ENCODE peak calls at places on chromosomes 3 and 15, in ten cellular contexts. P is dorsolateral prefrontal cortex; G is psoas muscle; S is breast epithelium; N is Peyer's patch; R is right atrium auricular region; C is astrocyte; K is upper lobe of right lung; B is endothelial cell of umbilical vein; Q is CD4-positive, alpha-beta T cell. F is an unnamed sample.

GRCh38 chr15:48974865-48975264 is 11.1 kb upstream of the SHC4 start:
- DNase-seq in G (no peak), P (no peak), K (no peak), B (peak), S (no peak), N (no peak), R (no peak), C (no peak), Q (no peak), F (no peak)

GRCh38 chr3:87855626-87856025 is 203.2 kb downstream of the CGGBP1 start:
- DNase-seq in B (peak), P (no peak), G (no peak), R (no peak), K (no peak), S (no peak), N (no peak), Q (no peak), C (peak), F (no peak)

GRCh38 chr3:194671511-194671899 is 486 bp downstream of the LSG1 start:
- DNase-seq in G (no peak), B (peak), C (no peak), Q (no peak), N (no peak), P (no peak), S (no peak), K (no peak), R (no peak), F (no peak)

GRCh38 chr3:71339049-71339448 is 244.5 kb downstream of the FOXP1 start:
- DNase-seq in C (peak), R (no peak), P (no peak), K (no peak), S (no peak), N (no peak), B (no peak), Q (no peak), G (no peak), F (no peak)

GRCh38 chr3:191236635-191237034 is 37.6 kb downstream of the OSTN start:
- DNase-seq in G (no peak), C (peak), Q (no peak), B (peak), N (no peak), K (no peak), S (no peak), P (no peak), R (no peak), F (no peak)

GRCh38 chr3:149339931-149340309 is 6.5 kb upstream of the TM4SF18 start:
- DNase-seq in R (peak), G (peak), N (no peak), S (peak), K (peak), B (peak), Q (no peak), C (peak), P (no peak), F (peak)

GRCh38 chr3:144112036-144112435 is 140.4 kb downstream of the DIPK2A start:
- DNase-seq in B (no peak), G (no peak), Q (no peak), K (no peak), C (peak), N (no peak), P (peak), S (peak), R (no peak), F (no peak)

GRCh38 chr3:187150599-187150998 is 11.3 kb upstream of the RPL39L start:
- DNase-seq in P (no peak), Q (peak), C (no peak), G (no peak), K (no peak), R (no peak), B (peak), N (no peak), S (no peak), F (no peak)

GRCh38 chr3:117526485-117527079 is 817.0 kb downstream of the TUSC7 start:
- DNase-seq in P (no peak), K (no peak), Q (no peak), C (no peak), G (no peak), R (no peak), N (no peak), S (no peak), B (peak), F (no peak)

GRCh38 chr3:123817413-123817812 is 66.7 kb downstream of the MYLK start:
- DNase-seq in C (peak), K (no peak), G (no peak), B (no peak), P (no peak), R (no peak), N (no peak), S (no peak), Q (no peak), F (no peak)

GRCh38 chr3:101633186-101633585 is 43.7 kb downstream of the ZBTB11 start:
- DNase-seq in N (no peak), C (no peak), S (no peak), K (no peak), B (no peak), R (no peak), P (no peak), Q (no peak), G (no peak), F (no peak)

GRCh38 chr15:69415381-69415780 is 1.2 kb downstream of the KIF23 start:
- DNase-seq in S (no peak), Q (no peak), B (peak), P (no peak), K (no peak), G (no peak), N (no peak), R (no peak), C (peak), F (no peak)

GRCh38 chr3:44045476-44046275 is 196.0 kb upstream of the TOPAZ1 start:
- DNase-seq in R (peak), B (no peak), C (peak), N (no peak), G (no peak), P (no peak), Q (no peak), S (peak), K (no peak), F (peak)

GRCh38 chr3:188283347-188283746 is 129.4 kb downstream of the LPP start:
- DNase-seq in S (no peak), P (no peak), N (no peak), R (no peak), K (no peak), B (no peak), Q (no peak), G (no peak), C (no peak), F (no peak)

GRCh38 chr3:46012246-46012645 is 15.0 kb downstream of the XCR1 start:
- DNase-seq in P (no peak), K (no peak), B (no peak), R (no peak), C (no peak), Q (no peak), G (no peak), N (no peak), S (no peak), F (no peak)

GRCh38 chr3:169404491-169404890 is 259.0 kb downstream of the MECOM start:
- DNase-seq in P (no peak), S (no peak), K (no peak), B (no peak), Q (no peak), C (no peak), G (no peak), R (no peak), N (no peak), F (no peak)

GRCh38 chr15:38652183-38652794 is 87.7 kb upstream of the RASGRP1 start:
- DNase-seq in R (no peak), Q (no peak), S (no peak), C (no peak), K (no peak), G (no peak), B (no peak), N (no peak), P (no peak), F (no peak)

GRCh38 chr3:148991219-148992026 is at the start of gene GYG1:
- DNase-seq in P (peak), R (peak), S (peak), B (peak), C (peak), Q (peak), K (peak), N (peak), G (peak), F (peak)

GRCh38 chr15:51401872-51402517 is 60.5 kb downstream of the GLDN start:
- DNase-seq in G (peak), P (peak), C (no peak), Q (no peak), B (peak), N (no peak), K (peak), R (peak), S (no peak), F (peak)

GRCh38 chr15:100803158-100803440 is 76.5 kb upstream of the ALDH1A3 start:
- DNase-seq in G (no peak), C (no peak), S (no peak), N (no peak), K (no peak), B (no peak), R (no peak), Q (no peak), P (no peak), F (no peak)

DNA sequence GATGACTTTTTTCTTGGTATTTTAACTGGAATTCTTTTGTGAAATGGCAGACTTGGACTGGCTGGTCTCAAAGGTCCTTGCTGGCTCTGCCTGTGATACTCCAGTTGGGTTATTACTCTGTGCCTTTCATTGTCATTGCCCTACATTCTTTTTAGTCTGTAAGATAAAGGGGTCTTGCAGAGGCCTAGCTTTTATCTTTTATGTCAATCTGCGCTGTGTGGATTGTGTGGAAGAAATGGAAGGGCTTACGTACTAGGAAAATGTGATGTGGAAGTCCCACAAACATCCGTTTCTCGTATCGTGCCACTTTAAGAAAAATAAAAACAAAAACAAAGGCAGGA is 8.7 kb upstream of the TMEM212 start:
- DNase-seq in R (no peak), B (no peak), S (no peak), K (no peak), G (no peak), C (no peak), N (no peak), Q (no peak), P (no peak), F (no peak)
- TF ChIP-seq CTCF in R (no peak), B (no peak), S (no peak), K (no peak), G (no peak), C (no peak), N (no peak), Q (no peak), P (no peak), F (peak)

GRCh38 chr3:136860541-136860940 is 1.5 kb upstream of the NCK1 start:
- DNase-seq in K (no peak), G (no peak), P (no peak), S (no peak), Q (no peak), B (no peak), N (no peak), C (peak), R (no peak), F (no peak)

GRCh38 chr3:136858381-136858780 is 3.6 kb upstream of the NCK1 start:
- DNase-seq in R (no peak), K (no peak), Q (no peak), G (no peak), B (peak), C (no peak), P (no peak), S (no peak), N (no peak), F (no peak)

GRCh38 chr3:136862953-136863352 is 945 bp downstream of the NCK1 start:
- DNase-seq in B (no peak), C (no peak), P (no peak), R (no peak), S (no peak), Q (no peak), K (no peak), N (no peak), G (no peak), F (no peak)

GRCh38 chr3:136861890-136862610 is at the start of gene NCK1:
- DNase-seq in Q (peak), B (peak), N (peak), G (peak), K (peak), S (peak), P (peak), C (peak), R (peak), F (peak)

GRCh38 chr3:136862611-136862951 is 573 bp downstream of the NCK1 start:
- DNase-seq in K (peak), G (peak), N (peak), C (peak), R (peak), P (no peak), S (peak), B (peak), Q (peak), F (peak)
- TF ChIP-seq CTCF in K (no peak), G (no peak), N (no peak), C (no peak), R (no peak), P (no peak), S (no peak), B (no peak), Q (peak), F (no peak)

GRCh38 chr15:27512281-27513001 is 541.5 kb downstream of the GABRG3 start:
- DNase-seq in S (no peak), R (no peak), K (no peak), Q (no peak), G (no peak), P (no peak), N (no peak), B (no peak), C (no peak), F (no peak)
- TF ChIP-seq CTCF in S (no peak), R (no peak), K (no peak), Q (no peak), G (no peak), P (no peak), N (no peak), B (no peak), C (no peak), F (no peak)

DNA sequence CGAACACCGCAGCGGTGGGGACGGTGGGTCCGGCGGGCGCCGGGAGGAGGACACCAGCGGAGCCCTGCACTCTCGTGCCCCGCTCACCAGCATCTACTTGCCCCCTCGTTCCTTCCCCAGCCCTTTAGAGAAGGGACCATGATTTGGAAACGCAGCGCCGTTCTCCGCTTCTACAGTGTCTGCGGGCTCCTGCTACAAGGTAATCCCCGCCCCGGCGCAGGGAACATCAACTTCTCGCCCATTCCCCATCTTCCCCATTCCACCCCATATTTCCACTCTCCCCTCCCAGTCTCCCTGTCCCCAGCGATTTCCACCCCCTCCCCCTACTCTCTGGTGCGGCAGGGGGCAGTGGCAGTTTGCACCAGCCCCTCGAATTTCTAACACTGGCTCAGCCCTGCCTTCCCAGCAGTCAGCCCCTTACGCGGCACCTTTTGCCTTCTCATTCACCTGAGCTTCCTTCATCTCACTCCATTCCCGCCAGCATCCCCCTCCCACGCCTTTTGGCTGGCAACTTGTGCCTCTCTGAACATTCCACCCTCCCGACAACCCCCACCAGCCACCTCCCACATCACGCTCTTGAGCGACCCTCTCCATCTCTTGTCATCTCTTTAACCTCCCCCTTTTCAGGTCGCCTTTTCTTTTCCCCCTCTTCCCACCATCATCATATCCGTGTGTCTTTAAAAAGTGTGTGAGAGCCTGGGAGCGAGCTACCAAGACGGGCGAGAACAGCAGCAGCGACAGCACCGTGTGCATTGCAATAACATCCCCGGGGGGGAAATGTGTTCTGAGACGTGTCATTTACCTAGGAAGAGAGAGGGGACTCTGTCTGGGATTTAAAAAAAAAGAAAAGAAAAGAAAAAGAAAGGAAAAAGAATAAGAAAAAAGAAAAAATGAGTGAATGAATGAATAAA is 936 bp downstream of the CADM2 start:
- DNase-seq in P (no peak), N (no peak), Q (no peak), G (no peak), C (no peak), S (no peak), R (no peak), K (no peak), B (no peak), F (no peak)
- TF ChIP-seq CTCF in P (no peak), N (no peak), Q (no peak), G (no peak), C (no peak), S (no peak), R (no peak), K (no peak), B (no peak), F (no peak)

DNA sequence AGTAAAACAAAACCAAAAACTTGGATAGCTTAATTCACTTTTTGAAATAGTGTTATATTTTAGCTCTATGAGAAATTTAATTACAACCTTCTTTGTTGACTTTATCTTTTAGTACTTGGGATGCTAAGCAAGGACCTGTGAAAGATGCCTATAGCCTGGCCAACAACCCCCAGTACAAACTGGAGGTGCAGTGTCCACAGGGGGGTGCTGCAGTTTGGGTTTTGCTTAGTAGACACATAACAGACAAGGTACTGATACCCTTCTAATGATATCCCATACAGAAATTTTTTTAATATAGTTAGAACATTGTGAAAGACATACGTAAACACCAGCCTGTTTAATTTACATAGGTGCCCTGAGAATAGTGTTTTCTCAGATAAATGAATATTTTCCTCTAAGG is 35.3 kb downstream of the CAPN7 start:
- DNase-seq in R (no peak), N (no peak), Q (no peak), C (no peak), B (peak), G (peak), K (no peak), P (no peak), S (no peak), F (no peak)
- TF ChIP-seq CTCF in R (peak), N (no peak), Q (peak), C (peak), B (peak), G (peak), K (peak), P (peak), S (no peak), F (peak)

DNA sequence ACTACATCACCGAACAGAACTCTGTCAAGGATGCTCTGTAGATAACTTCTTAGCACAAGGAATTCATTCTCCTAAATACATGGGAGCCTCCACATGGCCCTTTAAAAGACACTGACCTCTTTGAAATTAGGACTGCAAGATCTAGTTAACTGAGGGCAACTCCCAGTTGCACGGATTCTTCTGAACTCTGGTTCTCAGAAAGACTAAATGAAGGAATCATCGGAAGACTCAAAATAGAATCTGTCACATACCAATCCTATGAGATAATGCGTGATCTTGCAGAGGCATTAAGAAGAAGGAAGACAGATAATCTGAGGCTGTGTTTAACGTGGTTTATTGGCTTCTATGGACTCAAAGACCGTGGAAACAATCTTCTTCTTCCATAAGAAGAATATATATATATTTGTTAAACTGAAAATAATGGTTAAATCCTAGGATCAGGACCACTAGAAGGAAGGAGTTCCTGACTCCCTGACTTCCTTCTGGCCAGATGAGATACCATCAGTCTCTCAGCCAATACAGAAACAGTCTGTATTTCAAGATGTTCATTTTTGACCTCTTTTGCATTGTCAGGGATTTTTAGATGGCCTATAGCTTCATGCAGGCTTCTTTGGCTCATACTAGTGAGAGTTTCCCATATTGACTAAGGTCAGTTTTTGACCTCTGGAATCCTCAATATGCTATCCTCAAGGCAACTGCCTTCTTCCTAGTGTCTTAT is 33.9 kb upstream of the TBC1D23 start:
- DNase-seq in N (no peak), G (no peak), Q (no peak), C (peak), K (no peak), S (no peak), P (no peak), R (no peak), B (no peak), F (no peak)
- TF ChIP-seq CTCF in N (no peak), G (no peak), Q (no peak), C (no peak), K (no peak), S (no peak), P (no peak), R (no peak), B (no peak), F (no peak)

GRCh38 chr3:138426211-138426610 is 8.2 kb upstream of the ESYT3 start:
- DNase-seq in S (no peak), N (no peak), Q (no peak), B (no peak), R (no peak), G (no peak), P (no peak), C (no peak), K (no peak), F (no peak)
- TF ChIP-seq CTCF in S (no peak), N (no peak), Q (no peak), B (peak), R (peak), G (peak), P (peak), C (peak), K (peak), F (peak)

GRCh38 chr15:24683736-24684135 is 8.2 kb downstream of the NPAP1 start:
- DNase-seq in Q (no peak), B (no peak), N (no peak), P (no peak), K (no peak), G (no peak), R (no peak), S (no peak), C (no peak), F (no peak)

GRCh38 chr15:24676431-24676830 is 856 bp downstream of the NPAP1 start:
- DNase-seq in C (no peak), B (no peak), N (no peak), R (no peak), Q (no peak), S (no peak), K (no peak), P (no peak), G (no peak), F (no peak)

GRCh38 chr15:24675332-24676144 is at the start of gene NPAP1:
- DNase-seq in G (no peak), Q (no peak), K (no peak), R (no peak), C (no peak), N (no peak), B (no peak), P (no peak), S (no peak), F (no peak)

GRCh38 chr15:24684313-24684712 is 8.7 kb downstream of the NPAP1 start:
- DNase-seq in P (no peak), K (no peak), Q (no peak), B (no peak), R (no peak), S (no peak), G (no peak), N (no peak), C (no peak), F (no peak)

GRCh38 chr15:24678485-24678884 is 2.9 kb downstream of the NPAP1 start:
- DNase-seq in C (no peak), P (no peak), G (no peak), R (no peak), N (no peak), S (no peak), B (no peak), Q (no peak), K (no peak), F (no peak)
- TF ChIP-seq CTCF in C (no peak), P (no peak), G (no peak), R (no peak), N (no peak), S (no peak), B (no peak), Q (no peak), K (no peak), F (no peak)

GRCh38 chr15:66789029-66790025 is 87.3 kb downstream of the SMAD6 start:
- DNase-seq in B (peak), R (no peak), C (peak), Q (no peak), S (no peak), P (no peak), G (peak), K (peak), N (peak), F (no peak)
- TF ChIP-seq CTCF in B (peak), R (peak), C (peak), Q (no peak), S (peak), P (no peak), G (peak), K (peak), N (no peak), F (peak)

F was measured in CD14-positive monocyte.